ENCODE peak calls at places on chromosomes 11 and 22, in eight cellular contexts. One of them, this sample, is unnamed.

GRCh38 chr22:50620861-50621490 is 7.0 kb downstream of the ARSA start:
- DNase-seq in stomach: no peak
- DNase-seq in HepG2: peak; percentile 25
- DNase-seq in lower leg skin: no peak
- DNase-seq in tibial nerve: no peak
- DNase-seq in upper lobe of left lung: peak; percentile 39
- DNase-seq in uterus: no peak
- DNase-seq in A549: no peak
- DNase-seq in this sample: no peak

GRCh38 chr11:130165601-130166456 is 6.2 kb downstream of the ST14 start:
- DNase-seq in stomach: no peak
- DNase-seq in HepG2: no peak
- DNase-seq in lower leg skin: no peak
- DNase-seq in tibial nerve: no peak
- DNase-seq in upper lobe of left lung: no peak
- DNase-seq in uterus: no peak
- DNase-seq in A549: no peak
- DNase-seq in this sample: no peak

GRCh38 chr22:22593250-22593649 is 34.2 kb upstream of the PRAME start:
- DNase-seq in stomach: no peak
- DNase-seq in HepG2: no peak
- DNase-seq in lower leg skin: peak; percentile 28
- DNase-seq in tibial nerve: no peak
- DNase-seq in upper lobe of left lung: no peak
- DNase-seq in uterus: no peak
- DNase-seq in A549: no peak
- DNase-seq in this sample: no peak

GRCh38 chr11:123683616-123684170 is 29.3 kb upstream of the SCN3B start:
- DNase-seq in stomach: no peak
- DNase-seq in HepG2: no peak
- DNase-seq in lower leg skin: no peak
- DNase-seq in tibial nerve: no peak
- DNase-seq in upper lobe of left lung: no peak
- DNase-seq in uterus: no peak
- DNase-seq in A549: no peak
- DNase-seq in this sample: no peak

GRCh38 chr11:62823677-62824076 is 8.2 kb downstream of the STX5 start:
- DNase-seq in stomach: no peak
- DNase-seq in HepG2: no peak
- DNase-seq in lower leg skin: no peak
- DNase-seq in tibial nerve: no peak
- DNase-seq in upper lobe of left lung: no peak
- DNase-seq in uterus: no peak
- DNase-seq in A549: no peak
- DNase-seq in this sample: no peak

GRCh38 chr11:132111781-132112380 is 741.5 kb downstream of the NTM start:
- DNase-seq in stomach: no peak
- DNase-seq in HepG2: no peak
- DNase-seq in lower leg skin: no peak
- DNase-seq in tibial nerve: no peak
- DNase-seq in upper lobe of left lung: no peak
- DNase-seq in uterus: no peak
- DNase-seq in A549: no peak
- DNase-seq in this sample: no peak

GRCh38 chr11:126817096-126817495 is 183.5 kb downstream of the KIRREL3 start:
- DNase-seq in stomach: no peak
- DNase-seq in HepG2: no peak
- DNase-seq in lower leg skin: no peak
- DNase-seq in tibial nerve: no peak
- DNase-seq in upper lobe of left lung: no peak
- DNase-seq in uterus: no peak
- DNase-seq in A549: peak; percentile 7
- DNase-seq in this sample: no peak

GRCh38 chr22:24996420-24996952 is 44.0 kb downstream of the KIAA1671 start:
- DNase-seq in stomach: no peak
- DNase-seq in HepG2: no peak
- DNase-seq in lower leg skin: no peak
- DNase-seq in tibial nerve: no peak
- DNase-seq in upper lobe of left lung: no peak
- DNase-seq in uterus: no peak
- DNase-seq in A549: peak; percentile 63
- DNase-seq in this sample: peak; percentile 54

GRCh38 chr11:103624708-103625623 is 411.5 kb upstream of the DDI1 start:
- DNase-seq in stomach: no peak
- DNase-seq in HepG2: no peak
- DNase-seq in lower leg skin: no peak
- DNase-seq in tibial nerve: no peak
- DNase-seq in upper lobe of left lung: no peak
- DNase-seq in uterus: no peak
- DNase-seq in A549: peak; percentile 97
- DNase-seq in this sample: no peak

GRCh38 chr11:77080643-77081210 is 14.0 kb downstream of the CAPN5 start:
- DNase-seq in stomach: peak; percentile 25
- DNase-seq in HepG2: no peak
- DNase-seq in lower leg skin: peak; percentile 70
- DNase-seq in tibial nerve: no peak
- DNase-seq in upper lobe of left lung: no peak
- DNase-seq in uterus: no peak
- DNase-seq in A549: no peak
- DNase-seq in this sample: no peak

GRCh38 chr11:17413414-17414316 is 25.2 kb upstream of the KCNJ11 start:
- DNase-seq in stomach: peak; percentile 97
- DNase-seq in HepG2: peak; percentile 44
- DNase-seq in lower leg skin: no peak
- DNase-seq in tibial nerve: no peak
- DNase-seq in upper lobe of left lung: no peak
- DNase-seq in uterus: no peak
- DNase-seq in A549: no peak
- DNase-seq in this sample: peak; percentile 88

GRCh38 chr11:800473-800872 is 2.4 kb upstream of the SLC25A22 start:
- DNase-seq in stomach: no peak
- DNase-seq in HepG2: no peak
- DNase-seq in lower leg skin: no peak
- DNase-seq in tibial nerve: no peak
- DNase-seq in upper lobe of left lung: peak; percentile 81
- DNase-seq in uterus: no peak
- DNase-seq in A549: no peak
- DNase-seq in this sample: no peak

GRCh38 chr11:797300-798092 is 585 bp downstream of the SLC25A22 start:
- DNase-seq in stomach: peak; percentile 60
- DNase-seq in HepG2: peak; percentile 78
- DNase-seq in lower leg skin: peak; percentile 93
- DNase-seq in tibial nerve: peak; percentile 66
- DNase-seq in upper lobe of left lung: peak; percentile 95
- DNase-seq in uterus: peak; percentile 77
- DNase-seq in A549: peak; percentile 69
- DNase-seq in this sample: no peak

GRCh38 chr11:796565-797299 is 1.3 kb downstream of the SLC25A22 start:
- DNase-seq in stomach: no peak
- DNase-seq in HepG2: peak; percentile 30
- DNase-seq in lower leg skin: no peak
- DNase-seq in tibial nerve: no peak
- DNase-seq in upper lobe of left lung: peak; percentile 59
- DNase-seq in uterus: no peak
- DNase-seq in A549: no peak
- DNase-seq in this sample: no peak

GRCh38 chr11:799641-800316 is 1.7 kb upstream of the SLC25A22 start:
- DNase-seq in stomach: no peak
- DNase-seq in HepG2: no peak
- DNase-seq in lower leg skin: no peak
- DNase-seq in tibial nerve: no peak
- DNase-seq in upper lobe of left lung: peak; percentile 82
- DNase-seq in uterus: no peak
- DNase-seq in A549: no peak
- DNase-seq in this sample: no peak

DNA sequence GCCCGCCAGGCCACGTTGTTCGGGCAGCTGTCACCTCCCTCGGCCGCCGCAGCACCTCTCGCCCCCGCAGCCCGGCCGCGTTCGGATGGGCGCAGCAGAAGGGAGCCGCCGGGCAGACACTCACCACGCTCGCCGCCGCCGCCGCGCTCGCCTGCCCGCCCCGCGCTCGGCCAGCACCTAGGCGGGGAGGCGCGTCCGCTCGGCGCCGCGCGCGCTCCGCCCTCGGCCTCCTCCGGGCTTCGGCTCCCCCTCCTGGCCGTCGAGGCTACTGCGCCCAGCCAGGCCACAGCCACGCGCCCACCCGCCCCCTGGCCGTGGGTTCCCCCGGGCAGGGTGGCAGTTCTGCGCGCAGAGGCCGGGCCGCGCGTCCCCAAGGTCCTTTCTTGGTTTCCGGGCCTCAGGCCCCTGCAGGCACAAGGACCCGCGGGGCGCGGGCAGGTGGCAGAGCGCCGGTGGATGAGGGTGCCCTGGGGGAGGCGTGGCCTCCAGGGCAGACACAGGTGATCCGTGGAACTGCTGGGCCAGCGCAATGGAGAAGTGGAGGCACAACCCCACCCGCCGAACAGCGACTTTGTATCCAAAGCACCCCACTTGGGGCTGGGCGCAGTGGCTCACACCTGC is at the start of gene SLC25A22:
- DNase-seq in stomach: peak; percentile 85
- DNase-seq in HepG2: peak; percentile 49
- DNase-seq in lower leg skin: peak; percentile 93
- DNase-seq in tibial nerve: peak; percentile 60
- DNase-seq in upper lobe of left lung: peak; percentile 98
- DNase-seq in uterus: peak; percentile 58
- DNase-seq in A549: peak; percentile 79
- DNase-seq in this sample: no peak
- TF ChIP-seq CTCF in stomach: no peak
- TF ChIP-seq CTCF in HepG2: peak; percentile 78
- TF ChIP-seq CTCF in lower leg skin: no peak
- TF ChIP-seq CTCF in tibial nerve: peak; percentile 97
- TF ChIP-seq CTCF in upper lobe of left lung: peak; percentile 99
- TF ChIP-seq CTCF in uterus: peak; percentile 96
- TF ChIP-seq CTCF in A549: peak; percentile 84
- TF ChIP-seq CTCF in this sample: peak; percentile 56

DNA sequence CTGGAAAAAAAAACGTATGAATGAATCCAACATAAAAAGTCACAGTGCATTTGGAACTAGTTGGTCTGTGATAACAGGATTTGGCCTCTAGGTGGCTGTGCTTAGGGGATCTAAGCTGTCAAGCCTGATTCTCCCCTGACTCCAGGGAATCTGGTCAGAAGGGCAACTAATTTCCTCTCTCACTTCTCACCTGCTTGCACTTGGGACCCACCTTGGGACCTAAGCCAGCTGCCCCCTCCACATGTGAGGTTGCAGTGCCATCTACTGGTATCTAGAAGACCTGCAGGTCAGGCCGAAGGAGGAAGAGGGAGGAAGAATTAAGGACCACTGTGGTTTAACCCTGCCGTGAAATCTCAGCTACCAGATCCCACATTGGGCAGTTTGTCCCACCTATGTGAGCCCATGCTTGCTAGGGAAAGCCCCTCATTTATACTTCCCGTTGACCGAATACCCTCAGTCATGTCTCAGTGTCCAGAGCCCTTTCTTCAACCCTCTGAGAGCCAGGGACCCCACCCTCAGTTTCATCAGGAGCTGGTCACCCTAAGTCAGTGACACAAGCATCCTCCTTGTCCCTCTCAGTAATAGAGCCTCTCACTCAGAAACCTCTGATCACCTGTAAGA is 33.2 kb upstream of the CAVIN3 start:
- DNase-seq in stomach: peak; percentile 75
- DNase-seq in HepG2: peak; percentile 94
- DNase-seq in lower leg skin: no peak
- DNase-seq in tibial nerve: peak; percentile 70
- DNase-seq in upper lobe of left lung: no peak
- DNase-seq in uterus: peak; percentile 51
- DNase-seq in A549: peak; percentile 79
- DNase-seq in this sample: no peak
- TF ChIP-seq POLR2A in stomach: no peak
- TF ChIP-seq POLR2A in HepG2: no peak
- TF ChIP-seq POLR2A in lower leg skin: no peak
- TF ChIP-seq POLR2A in tibial nerve: no peak
- TF ChIP-seq POLR2A in upper lobe of left lung: no peak
- TF ChIP-seq POLR2A in uterus: no peak
- TF ChIP-seq POLR2A in A549: no peak
- TF ChIP-seq POLR2A in this sample: no peak

DNA sequence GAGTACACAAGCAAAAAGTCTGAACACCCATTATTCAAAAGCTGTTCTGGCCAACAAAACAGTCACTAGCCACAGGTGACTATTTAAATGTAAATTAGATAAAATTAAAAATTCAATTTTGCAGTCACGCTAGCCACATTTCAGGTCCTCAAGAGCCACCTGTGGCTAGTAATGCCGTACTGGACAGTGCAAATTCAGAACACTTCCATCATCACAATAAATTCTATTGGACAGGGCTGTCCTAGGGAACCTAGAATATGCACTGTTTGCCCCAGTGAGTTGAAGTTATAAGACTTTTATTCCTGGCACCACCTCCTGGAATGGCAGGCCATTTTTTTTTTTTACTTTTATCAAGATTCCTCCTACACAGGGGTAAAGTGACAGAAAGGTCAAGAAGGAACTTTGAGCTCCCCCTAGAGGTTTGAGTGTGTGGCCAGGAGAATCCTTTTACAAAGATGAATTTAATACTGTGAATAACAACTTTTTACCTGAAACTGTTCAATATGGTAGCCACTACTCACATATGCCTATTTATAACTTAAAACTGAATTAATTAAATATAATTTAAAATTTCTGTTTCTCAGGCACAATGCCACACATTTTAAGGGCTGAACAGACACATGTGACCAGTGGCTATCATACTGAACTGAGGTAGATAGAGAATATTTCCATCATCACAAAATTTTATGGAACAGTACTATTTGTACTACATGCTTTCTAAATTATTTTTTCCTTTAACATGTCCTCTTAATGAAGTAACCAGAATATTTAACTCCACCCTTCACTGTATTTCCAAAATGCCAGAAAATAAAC is 6.5 kb downstream of the MSANTD2 start:
- DNase-seq in stomach: no peak
- DNase-seq in HepG2: peak; percentile 51
- DNase-seq in lower leg skin: no peak
- DNase-seq in tibial nerve: no peak
- DNase-seq in upper lobe of left lung: no peak
- DNase-seq in uterus: no peak
- DNase-seq in A549: peak; percentile 62
- DNase-seq in this sample: no peak
- TF ChIP-seq CTCF in stomach: no peak
- TF ChIP-seq CTCF in HepG2: peak; percentile 61
- TF ChIP-seq CTCF in lower leg skin: no peak
- TF ChIP-seq CTCF in tibial nerve: peak; percentile 42
- TF ChIP-seq CTCF in upper lobe of left lung: peak; percentile 55
- TF ChIP-seq CTCF in uterus: peak; percentile 37
- TF ChIP-seq CTCF in A549: peak; percentile 70
- TF ChIP-seq CTCF in this sample: peak; percentile 18

DNA sequence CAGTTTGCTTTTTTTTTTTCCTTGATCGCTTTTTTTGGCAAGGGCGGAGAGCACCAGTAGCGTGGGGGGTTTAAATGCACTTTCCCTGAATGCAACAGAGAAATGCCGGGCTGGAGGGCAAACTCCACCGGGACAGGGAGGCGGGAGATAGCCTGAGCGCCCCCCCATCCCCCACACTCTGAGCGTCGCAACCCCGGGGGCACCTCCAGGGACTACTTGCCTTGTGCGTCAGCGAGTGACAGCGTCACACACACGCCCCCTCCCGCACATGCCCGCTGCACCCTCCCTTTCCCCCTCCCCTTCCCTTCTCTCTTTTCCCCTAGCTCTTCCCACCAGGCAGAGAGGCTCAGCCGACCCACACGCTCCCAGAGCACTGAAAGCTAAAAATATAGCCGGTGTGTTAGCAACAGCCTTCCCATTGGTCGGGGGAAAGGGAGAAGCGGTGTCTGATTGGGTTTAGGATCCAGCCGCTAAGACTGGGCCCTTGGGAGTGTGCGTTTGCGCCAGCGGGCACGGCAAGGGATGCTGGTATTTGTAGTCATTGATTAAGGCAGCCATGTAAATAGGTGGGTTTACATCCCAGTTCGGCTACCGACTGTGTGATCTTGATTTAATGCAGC is 1.7 kb upstream of the TOB2 start:
- DNase-seq in stomach: peak; percentile 96
- DNase-seq in HepG2: peak; percentile 99
- DNase-seq in lower leg skin: peak; percentile 99
- DNase-seq in tibial nerve: peak; percentile 95
- DNase-seq in upper lobe of left lung: peak; percentile 93
- DNase-seq in uterus: peak; percentile 96
- DNase-seq in A549: peak; percentile 98
- DNase-seq in this sample: peak; percentile 97
- TF ChIP-seq POLR2A in stomach: no peak
- TF ChIP-seq POLR2A in HepG2: peak; percentile 92
- TF ChIP-seq POLR2A in lower leg skin: no peak
- TF ChIP-seq POLR2A in tibial nerve: peak; percentile 86
- TF ChIP-seq POLR2A in upper lobe of left lung: peak; percentile 90
- TF ChIP-seq POLR2A in uterus: peak; percentile 93
- TF ChIP-seq POLR2A in A549: no peak
- TF ChIP-seq POLR2A in this sample: peak; percentile 81